ENCODE peak calls at places on chromosomes 16 and 17, in six cellular contexts. One of them, this sample, is unnamed.
A peak's percentile ranks its signal among the peaks of the same experiment; 100 is the strongest.

GRCh38 chr17:9905078-9905415 is at the start of gene RCVRN:
- DNase-seq in choroid plexus epithelial cell: no peak
- DNase-seq in activated CD8-positive, alpha-beta T cell treated with anti-CD3 and anti-CD28 coated beads for 36 hours: no peak
- DNase-seq in retinal pigment epithelial cell: no peak
- DNase-seq in AG04449: no peak
- DNase-seq in A549: no peak
- DNase-seq in this sample: no peak

GRCh38 chr16:11152677-11153321 is 103.2 kb downstream of the SOCS1 start:
- DNase-seq in choroid plexus epithelial cell: no peak
- DNase-seq in activated CD8-positive, alpha-beta T cell treated with anti-CD3 and anti-CD28 coated beads for 36 hours: no peak
- DNase-seq in retinal pigment epithelial cell: no peak
- DNase-seq in AG04449: no peak
- DNase-seq in A549: no peak
- DNase-seq in this sample: no peak

GRCh38 chr17:79515646-79516604 is 94.9 kb downstream of the RBFOX3 start:
- DNase-seq in choroid plexus epithelial cell: no peak
- DNase-seq in activated CD8-positive, alpha-beta T cell treated with anti-CD3 and anti-CD28 coated beads for 36 hours: no peak
- DNase-seq in retinal pigment epithelial cell: no peak
- DNase-seq in AG04449: no peak
- DNase-seq in A549: no peak
- DNase-seq in this sample: no peak

GRCh38 chr17:2926019-2926650 is 129.9 kb downstream of the RAP1GAP2 start:
- DNase-seq in choroid plexus epithelial cell: no peak
- DNase-seq in activated CD8-positive, alpha-beta T cell treated with anti-CD3 and anti-CD28 coated beads for 36 hours: no peak
- DNase-seq in retinal pigment epithelial cell: no peak
- DNase-seq in AG04449: no peak
- DNase-seq in A549: no peak
- DNase-seq in this sample: no peak

GRCh38 chr17:1473170-1473569 is 17.1 kb upstream of the CRK start:
- DNase-seq in choroid plexus epithelial cell: no peak
- DNase-seq in activated CD8-positive, alpha-beta T cell treated with anti-CD3 and anti-CD28 coated beads for 36 hours: peak; percentile 58
- DNase-seq in retinal pigment epithelial cell: no peak
- DNase-seq in AG04449: no peak
- DNase-seq in A549: no peak
- DNase-seq in this sample: no peak

GRCh38 chr16:165539-166374 is at the start of gene HBM:
- DNase-seq in choroid plexus epithelial cell: no peak
- DNase-seq in activated CD8-positive, alpha-beta T cell treated with anti-CD3 and anti-CD28 coated beads for 36 hours: no peak
- DNase-seq in retinal pigment epithelial cell: no peak
- DNase-seq in AG04449: no peak
- DNase-seq in A549: no peak
- DNase-seq in this sample: no peak

GRCh38 chr16:2776500-2777139 is 460 bp downstream of the ELOB start:
- DNase-seq in choroid plexus epithelial cell: no peak
- DNase-seq in activated CD8-positive, alpha-beta T cell treated with anti-CD3 and anti-CD28 coated beads for 36 hours: peak; percentile 58
- DNase-seq in retinal pigment epithelial cell: no peak
- DNase-seq in AG04449: no peak
- DNase-seq in A549: no peak
- DNase-seq in this sample: no peak

GRCh38 chr16:82146957-82147356 is 23.1 kb downstream of the MPHOSPH6 start:
- DNase-seq in choroid plexus epithelial cell: no peak
- DNase-seq in activated CD8-positive, alpha-beta T cell treated with anti-CD3 and anti-CD28 coated beads for 36 hours: no peak
- DNase-seq in retinal pigment epithelial cell: no peak
- DNase-seq in AG04449: no peak
- DNase-seq in A549: no peak
- DNase-seq in this sample: no peak

GRCh38 chr16:78788276-78788675 is 688.8 kb downstream of the WWOX start:
- DNase-seq in choroid plexus epithelial cell: no peak
- DNase-seq in activated CD8-positive, alpha-beta T cell treated with anti-CD3 and anti-CD28 coated beads for 36 hours: no peak
- DNase-seq in retinal pigment epithelial cell: no peak
- DNase-seq in AG04449: no peak
- DNase-seq in A549: no peak
- DNase-seq in this sample: no peak

GRCh38 chr16:78179666-78180065 is 80.2 kb downstream of the WWOX start:
- DNase-seq in choroid plexus epithelial cell: no peak
- DNase-seq in activated CD8-positive, alpha-beta T cell treated with anti-CD3 and anti-CD28 coated beads for 36 hours: no peak
- DNase-seq in retinal pigment epithelial cell: no peak
- DNase-seq in AG04449: no peak
- DNase-seq in A549: no peak
- DNase-seq in this sample: no peak

GRCh38 chr17:72488542-72489272 is 367.9 kb downstream of the SOX9 start:
- DNase-seq in choroid plexus epithelial cell: peak; percentile 22
- DNase-seq in activated CD8-positive, alpha-beta T cell treated with anti-CD3 and anti-CD28 coated beads for 36 hours: no peak
- DNase-seq in retinal pigment epithelial cell: no peak
- DNase-seq in AG04449: no peak
- DNase-seq in A549: no peak
- DNase-seq in this sample: no peak

GRCh38 chr17:72305964-72306551 is 185.2 kb downstream of the SOX9 start:
- DNase-seq in choroid plexus epithelial cell: peak; percentile 44
- DNase-seq in activated CD8-positive, alpha-beta T cell treated with anti-CD3 and anti-CD28 coated beads for 36 hours: no peak
- DNase-seq in retinal pigment epithelial cell: no peak
- DNase-seq in AG04449: no peak
- DNase-seq in A549: no peak
- DNase-seq in this sample: no peak

GRCh38 chr16:2518823-2519710 is 1.1 kb upstream of the AMDHD2 start:
- DNase-seq in choroid plexus epithelial cell: no peak
- DNase-seq in activated CD8-positive, alpha-beta T cell treated with anti-CD3 and anti-CD28 coated beads for 36 hours: no peak
- DNase-seq in retinal pigment epithelial cell: no peak
- DNase-seq in AG04449: no peak
- DNase-seq in A549: no peak
- DNase-seq in this sample: no peak

GRCh38 chr17:63653018-63653417 is 30.8 kb downstream of the MAP3K3 start:
- DNase-seq in choroid plexus epithelial cell: no peak
- DNase-seq in activated CD8-positive, alpha-beta T cell treated with anti-CD3 and anti-CD28 coated beads for 36 hours: no peak
- DNase-seq in retinal pigment epithelial cell: peak; percentile 27
- DNase-seq in AG04449: no peak
- DNase-seq in A549: no peak
- DNase-seq in this sample: no peak

GRCh38 chr16:30747331-30747730 is 894 bp upstream of the PHKG2 start:
- DNase-seq in choroid plexus epithelial cell: peak; percentile 26
- DNase-seq in activated CD8-positive, alpha-beta T cell treated with anti-CD3 and anti-CD28 coated beads for 36 hours: no peak
- DNase-seq in retinal pigment epithelial cell: no peak
- DNase-seq in AG04449: no peak
- DNase-seq in A549: no peak
- DNase-seq in this sample: no peak

GRCh38 chr16:56970934-56971767 is 9.4 kb downstream of the CETP start:
- DNase-seq in choroid plexus epithelial cell: no peak
- DNase-seq in activated CD8-positive, alpha-beta T cell treated with anti-CD3 and anti-CD28 coated beads for 36 hours: no peak
- DNase-seq in retinal pigment epithelial cell: no peak
- DNase-seq in AG04449: no peak
- DNase-seq in A549: no peak
- DNase-seq in this sample: no peak

GRCh38 chr16:80896778-80897177 is 92.4 kb upstream of the CDYL2 start:
- DNase-seq in choroid plexus epithelial cell: no peak
- DNase-seq in activated CD8-positive, alpha-beta T cell treated with anti-CD3 and anti-CD28 coated beads for 36 hours: no peak
- DNase-seq in retinal pigment epithelial cell: no peak
- DNase-seq in AG04449: no peak
- DNase-seq in A549: no peak
- DNase-seq in this sample: no peak

GRCh38 chr16:31118223-31119155 is 1.0 kb downstream of the KAT8 start:
- DNase-seq in choroid plexus epithelial cell: peak; percentile 84
- DNase-seq in activated CD8-positive, alpha-beta T cell treated with anti-CD3 and anti-CD28 coated beads for 36 hours: no peak
- DNase-seq in retinal pigment epithelial cell: no peak
- DNase-seq in AG04449: peak; percentile 52
- DNase-seq in A549: no peak
- DNase-seq in this sample: no peak

GRCh38 chr16:55039511-55039910 is 108.8 kb downstream of the IRX5 start:
- DNase-seq in choroid plexus epithelial cell: no peak
- DNase-seq in activated CD8-positive, alpha-beta T cell treated with anti-CD3 and anti-CD28 coated beads for 36 hours: no peak
- DNase-seq in retinal pigment epithelial cell: no peak
- DNase-seq in AG04449: no peak
- DNase-seq in A549: no peak
- DNase-seq in this sample: no peak

GRCh38 chr17:78934681-78935418 is 9.7 kb upstream of the TIMP2 start:
- DNase-seq in choroid plexus epithelial cell: no peak
- DNase-seq in activated CD8-positive, alpha-beta T cell treated with anti-CD3 and anti-CD28 coated beads for 36 hours: no peak
- DNase-seq in retinal pigment epithelial cell: no peak
- DNase-seq in AG04449: no peak
- DNase-seq in A549: no peak
- DNase-seq in this sample: no peak

GRCh38 chr16:12719972-12720371 is 83.7 kb downstream of the CPPED1 start:
- DNase-seq in choroid plexus epithelial cell: no peak
- DNase-seq in activated CD8-positive, alpha-beta T cell treated with anti-CD3 and anti-CD28 coated beads for 36 hours: no peak
- DNase-seq in retinal pigment epithelial cell: no peak
- DNase-seq in AG04449: no peak
- DNase-seq in A549: no peak
- DNase-seq in this sample: no peak

GRCh38 chr16:56988948-56989945 is at the start of gene NLRC5:
- DNase-seq in choroid plexus epithelial cell: peak; percentile 80
- DNase-seq in activated CD8-positive, alpha-beta T cell treated with anti-CD3 and anti-CD28 coated beads for 36 hours: peak; percentile 95
- DNase-seq in retinal pigment epithelial cell: peak; percentile 52
- DNase-seq in AG04449: no peak
- DNase-seq in A549: peak; percentile 86
- DNase-seq in this sample: peak; percentile 69

GRCh38 chr17:1108560-1108809 is 71.3 kb downstream of the ABR start:
- DNase-seq in choroid plexus epithelial cell: no peak
- DNase-seq in activated CD8-positive, alpha-beta T cell treated with anti-CD3 and anti-CD28 coated beads for 36 hours: no peak
- DNase-seq in retinal pigment epithelial cell: no peak
- DNase-seq in AG04449: no peak
- DNase-seq in A549: no peak
- DNase-seq in this sample: peak; percentile 61

GRCh38 chr17:57459286-57459915 is 203.1 kb downstream of the MSI2 start:
- DNase-seq in choroid plexus epithelial cell: peak; percentile 56
- DNase-seq in activated CD8-positive, alpha-beta T cell treated with anti-CD3 and anti-CD28 coated beads for 36 hours: peak; percentile 69
- DNase-seq in retinal pigment epithelial cell: peak; percentile 88
- DNase-seq in AG04449: no peak
- DNase-seq in A549: peak; percentile 85
- DNase-seq in this sample: no peak

GRCh38 chr16:13013043-13013442 is 111.6 kb downstream of the SHISA9 start:
- DNase-seq in choroid plexus epithelial cell: no peak
- DNase-seq in activated CD8-positive, alpha-beta T cell treated with anti-CD3 and anti-CD28 coated beads for 36 hours: no peak
- DNase-seq in retinal pigment epithelial cell: no peak
- DNase-seq in AG04449: no peak
- DNase-seq in A549: no peak
- DNase-seq in this sample: no peak

GRCh38 chr17:12180644-12181261 is 160.1 kb downstream of the MAP2K4 start:
- DNase-seq in choroid plexus epithelial cell: peak; percentile 81
- DNase-seq in activated CD8-positive, alpha-beta T cell treated with anti-CD3 and anti-CD28 coated beads for 36 hours: peak; percentile 47
- DNase-seq in retinal pigment epithelial cell: peak; percentile 16
- DNase-seq in AG04449: peak; percentile 24
- DNase-seq in A549: peak; percentile 27
- DNase-seq in this sample: peak; percentile 47

GRCh38 chr17:65057520-65058075 is 1.1 kb upstream of the GNA13 start:
- DNase-seq in choroid plexus epithelial cell: peak; percentile 16
- DNase-seq in activated CD8-positive, alpha-beta T cell treated with anti-CD3 and anti-CD28 coated beads for 36 hours: no peak
- DNase-seq in retinal pigment epithelial cell: no peak
- DNase-seq in AG04449: no peak
- DNase-seq in A549: no peak
- DNase-seq in this sample: no peak

GRCh38 chr17:81403040-81403467 is 7.8 kb downstream of the BAHCC1 start:
- DNase-seq in choroid plexus epithelial cell: peak; percentile 31
- DNase-seq in activated CD8-positive, alpha-beta T cell treated with anti-CD3 and anti-CD28 coated beads for 36 hours: no peak
- DNase-seq in retinal pigment epithelial cell: no peak
- DNase-seq in AG04449: no peak
- DNase-seq in A549: no peak
- DNase-seq in this sample: no peak
- TF ChIP-seq CTCF in choroid plexus epithelial cell: peak; percentile 36
- TF ChIP-seq CTCF in activated CD8-positive, alpha-beta T cell treated with anti-CD3 and anti-CD28 coated beads for 36 hours: no peak
- TF ChIP-seq CTCF in retinal pigment epithelial cell: peak; percentile 44
- TF ChIP-seq CTCF in AG04449: peak; percentile 8
- TF ChIP-seq CTCF in A549: no peak
- TF ChIP-seq CTCF in this sample: no peak

DNA sequence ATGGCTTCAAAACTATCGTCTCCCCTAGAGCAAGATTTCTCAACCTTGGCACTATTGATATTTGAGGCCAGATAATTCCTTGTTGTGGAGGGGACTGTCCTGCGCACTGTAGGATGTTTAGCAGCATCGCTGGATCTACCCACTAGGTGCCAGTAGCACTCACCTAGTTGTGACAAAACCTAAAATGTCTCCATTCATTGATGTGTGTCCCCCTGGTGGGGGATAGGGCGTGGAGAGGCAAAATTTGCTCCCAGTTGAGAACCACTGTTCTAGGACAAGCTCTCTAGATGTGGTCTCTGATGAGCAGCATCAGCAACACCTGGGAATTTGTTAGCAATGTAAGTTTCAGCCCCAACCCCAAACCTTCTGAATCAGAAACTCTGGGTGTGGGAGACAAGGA is 259.0 kb downstream of the XYLT1 start:
- DNase-seq in choroid plexus epithelial cell: no peak
- DNase-seq in activated CD8-positive, alpha-beta T cell treated with anti-CD3 and anti-CD28 coated beads for 36 hours: peak; percentile 68
- DNase-seq in retinal pigment epithelial cell: no peak
- DNase-seq in AG04449: no peak
- DNase-seq in A549: no peak
- DNase-seq in this sample: peak; percentile 18
- TF ChIP-seq CTCF in choroid plexus epithelial cell: no peak
- TF ChIP-seq CTCF in activated CD8-positive, alpha-beta T cell treated with anti-CD3 and anti-CD28 coated beads for 36 hours: peak; percentile 82
- TF ChIP-seq CTCF in retinal pigment epithelial cell: peak; percentile 8
- TF ChIP-seq CTCF in AG04449: no peak
- TF ChIP-seq CTCF in A549: no peak
- TF ChIP-seq CTCF in this sample: peak; percentile 46

DNA sequence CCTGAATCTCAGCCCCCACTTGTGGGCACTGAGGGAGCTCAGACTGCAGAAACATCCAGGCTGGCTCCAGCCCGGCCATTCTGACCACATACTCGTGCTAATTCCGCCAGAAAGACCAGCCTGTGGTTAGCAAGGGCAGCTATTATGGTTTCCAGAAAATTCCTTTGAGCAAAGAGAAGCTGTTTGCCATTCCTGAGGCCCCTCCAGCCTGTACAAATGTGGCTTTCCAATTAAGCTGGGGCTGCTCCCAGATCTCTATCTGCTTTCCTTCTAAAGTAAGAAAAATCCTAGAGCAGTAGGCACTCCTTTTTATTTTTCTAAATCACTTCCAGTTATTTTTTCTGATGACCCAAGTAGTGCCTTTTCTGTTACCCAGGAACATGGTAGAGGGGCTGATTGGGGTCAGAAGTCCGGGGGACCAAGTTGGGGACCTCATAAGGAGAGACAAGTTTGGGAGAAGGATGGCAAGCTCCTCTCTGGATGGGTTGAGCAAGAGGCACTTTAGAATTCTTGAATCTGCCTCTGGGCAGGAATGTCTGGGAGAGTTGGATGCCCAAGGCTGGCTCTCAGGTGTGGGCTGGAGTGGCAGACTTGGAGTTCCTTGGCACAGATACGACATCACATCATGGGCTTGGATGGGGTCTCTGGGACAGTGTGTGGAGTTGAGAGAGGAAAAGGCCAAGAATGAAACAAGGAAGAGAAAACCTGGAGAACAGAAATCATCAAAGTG is 83.3 kb upstream of the TNRC6C start:
- DNase-seq in choroid plexus epithelial cell: peak; percentile 55
- DNase-seq in activated CD8-positive, alpha-beta T cell treated with anti-CD3 and anti-CD28 coated beads for 36 hours: no peak
- DNase-seq in retinal pigment epithelial cell: peak; percentile 73
- DNase-seq in AG04449: peak; percentile 78
- DNase-seq in A549: no peak
- DNase-seq in this sample: no peak
- TF ChIP-seq CTCF in choroid plexus epithelial cell: no peak
- TF ChIP-seq CTCF in activated CD8-positive, alpha-beta T cell treated with anti-CD3 and anti-CD28 coated beads for 36 hours: no peak
- TF ChIP-seq CTCF in retinal pigment epithelial cell: no peak
- TF ChIP-seq CTCF in AG04449: no peak
- TF ChIP-seq CTCF in A549: no peak
- TF ChIP-seq CTCF in this sample: no peak

GRCh38 chr16:70738083-70738977 is 52.5 kb upstream of the MTSS2 start:
- DNase-seq in choroid plexus epithelial cell: peak; percentile 88
- DNase-seq in activated CD8-positive, alpha-beta T cell treated with anti-CD3 and anti-CD28 coated beads for 36 hours: peak; percentile 74
- DNase-seq in retinal pigment epithelial cell: no peak
- DNase-seq in AG04449: no peak
- DNase-seq in A549: peak; percentile 83
- DNase-seq in this sample: peak; percentile 55
- TF ChIP-seq CTCF in choroid plexus epithelial cell: peak; percentile 78
- TF ChIP-seq CTCF in activated CD8-positive, alpha-beta T cell treated with anti-CD3 and anti-CD28 coated beads for 36 hours: peak; percentile 60
- TF ChIP-seq CTCF in retinal pigment epithelial cell: peak; percentile 92
- TF ChIP-seq CTCF in AG04449: peak; percentile 86
- TF ChIP-seq CTCF in A549: peak; percentile 64
- TF ChIP-seq CTCF in this sample: peak; percentile 50